ENCODE peak calls at places on chromosomes 13 and 19, in four cellular contexts. U is Panc1, X is right atrium auricular region, S is cardiac muscle cell. Q is an unnamed sample.

GRCh38 chr13:42615691-42616090 is 41.7 kb downstream of the TNFSF11 start:
- DNase-seq in X (no peak), S (no peak), U (no peak), Q (no peak)

GRCh38 chr19:33906578-33907335 is 110.1 kb downstream of the KCTD15 start:
- DNase-seq in S (peak), U (no peak), X (peak), Q (peak)

GRCh38 chr13:113337556-113337955 is 26.4 kb downstream of the GRTP1 start:
- DNase-seq in S (no peak), X (no peak), U (no peak), Q (no peak)

GRCh38 chr19:34241513-34242337 is 12.6 kb upstream of the GARRE1 start:
- DNase-seq in X (no peak), S (no peak), U (no peak), Q (no peak)

GRCh38 chr19:50475736-50476223 is 527 bp upstream of the EMC10 start:
- DNase-seq in U (no peak), X (no peak), S (no peak), Q (no peak)

GRCh38 chr19:19186742-19187141 is 5.2 kb downstream of the BORCS8 start:
- DNase-seq in S (no peak), X (no peak), U (no peak), Q (no peak)

GRCh38 chr13:74575729-74576125 is 441.5 kb upstream of the KLF12 start:
- DNase-seq in X (peak), S (peak), U (no peak), Q (peak)

GRCh38 chr13:20585371-20585770 is 18.4 kb downstream of the IFT88 start:
- DNase-seq in S (no peak), U (no peak), X (no peak), Q (no peak)

GRCh38 chr19:18708452-18709231 is 25.2 kb downstream of the CRTC1 start:
- DNase-seq in U (no peak), X (no peak), S (no peak), Q (no peak)

GRCh38 chr19:9934132-9934950 is 2.0 kb downstream of the OLFM2 start:
- DNase-seq in X (peak), U (no peak), S (peak), Q (peak)

GRCh38 chr19:11159598-11160001 is 4.0 kb upstream of the SPC24 start:
- DNase-seq in X (peak), S (peak), U (no peak), Q (no peak)

GRCh38 chr19:43957891-43958290 is 6.9 kb downstream of the ZNF221 start:
- DNase-seq in U (no peak), S (peak), X (no peak), Q (no peak)

GRCh38 chr19:14409157-14410053 is 9.7 kb downstream of the DDX39A start:
- DNase-seq in S (no peak), X (no peak), U (no peak), Q (no peak)

GRCh38 chr13:80157261-80157942 is 183.5 kb downstream of the SPRY2 start:
- DNase-seq in U (no peak), X (no peak), S (peak), Q (no peak)

GRCh38 chr19:51295382-51296126 is 15.9 kb upstream of the IGLON5 start:
- DNase-seq in S (no peak), X (no peak), U (no peak), Q (no peak)

GRCh38 chr13:95298971-95299627 is 2.2 kb downstream of the ABCC4 start:
- DNase-seq in S (peak), U (no peak), X (no peak), Q (peak)

GRCh38 chr13:111967572-111968201 is 99.3 kb upstream of the SOX1 start:
- DNase-seq in U (no peak), X (no peak), S (no peak), Q (no peak)

GRCh38 chr13:51797664-51798488 is 6.1 kb downstream of the DHRS12 start:
- DNase-seq in X (no peak), S (peak), U (no peak), Q (peak)

GRCh38 chr19:5006201-5006600 is 37.3 kb downstream of the KDM4B start:
- DNase-seq in U (no peak), S (peak), X (no peak), Q (no peak)

GRCh38 chr19:14435320-14436050 is 2.4 kb downstream of the PKN1 start:
- DNase-seq in S (no peak), X (no peak), U (no peak), Q (no peak)

GRCh38 chr13:26132756-26133155 is 80.9 kb upstream of the SHISA2 start:
- DNase-seq in U (no peak), X (no peak), S (peak), Q (peak)

GRCh38 chr13:40664100-40665060 is 2.1 kb downstream of the FOXO1 start:
- DNase-seq in S (peak), X (peak), U (no peak), Q (peak)

GRCh38 chr19:13381827-13382632 is 124.2 kb downstream of the CACNA1A start:
- DNase-seq in U (no peak), S (peak), X (no peak), Q (no peak)

GRCh38 chr13:50910483-50910805 is 853 bp downstream of the RNASEH2B start:
- DNase-seq in S (peak), X (no peak), U (no peak), Q (peak)

GRCh38 chr19:54448037-54448773 is 794 bp upstream of the LENG8 start:
- DNase-seq in S (peak), X (peak), U (no peak), Q (no peak)
- TF ChIP-seq CTCF in S (no peak), X (no peak), U (no peak), Q (no peak)

GRCh38 chr13:99375806-99376080 is 68.5 kb upstream of the GPR183 start:
- DNase-seq in S (no peak), X (no peak), U (no peak), Q (no peak)

GRCh38 chr13:99374994-99375805 is 68.0 kb upstream of the GPR183 start:
- DNase-seq in X (peak), S (no peak), U (no peak), Q (no peak)

GRCh38 chr13:99373436-99373835 is 66.2 kb upstream of the GPR183 start:
- DNase-seq in S (no peak), X (peak), U (no peak), Q (no peak)

GRCh38 chr13:99376132-99376531 is 68.9 kb upstream of the GPR183 start:
- DNase-seq in U (no peak), S (no peak), X (peak), Q (no peak)

GRCh38 chr13:99374169-99374991 is 67.2 kb upstream of the GPR183 start:
- DNase-seq in S (no peak), U (no peak), X (peak), Q (no peak)
- H3K27ac ChIP-seq in S (no peak), U (no peak), X (no peak), Q (no peak)

GRCh38 chr19:48591021-48591420 is 15.5 kb upstream of the SPACA4 start:
- DNase-seq in U (no peak), S (peak), X (no peak), Q (no peak)
- TF ChIP-seq CTCF in U (no peak), S (peak), X (no peak), Q (no peak)

GRCh38 chr19:38733493-38734175 is 10.6 kb downstream of the CAPN12 start:
- DNase-seq in U (no peak), X (no peak), S (no peak), Q (no peak)
- H3K27ac ChIP-seq in U (peak), X (peak), S (peak), Q (peak)